ENCODE peak calls at places on chromosomes 11 and 22, in ten cellular contexts. One of them, this sample, is unnamed.

GRCh38 chr11:35619030-35619753 is 932 bp downstream of the FJX1 start:
- DNase-seq in NCI-H146: peak
- DNase-seq in naive thymus-derived CD4-positive, alpha-beta T cell: peak
- DNase-seq in G401: peak
- DNase-seq in HepG2: no peak
- DNase-seq in CD8-positive, alpha-beta memory T cell: no peak
- DNase-seq in activated gamma-delta T cell treated with anti-CD3 and anti-CD28 coated beads, Interleukin-2, amount 50 U/mL, for 16 hours: no peak
- DNase-seq in activated T-helper 1 cell treated with Interleukin-2 at 50 U/mL for 16 hours: no peak
- DNase-seq in kidney tubule cell: peak
- DNase-seq in stimulated activated CD4-positive, alpha-beta T cell treated with anti-CD3 and anti-CD28 coated beads, Interleukin-4, amount 100 ng/mL, for 24 hours: peak
- DNase-seq in this sample: no peak

GRCh38 chr22:39825661-39826102 is 67.9 kb downstream of the ENTHD1 start:
- DNase-seq in NCI-H146: no peak
- DNase-seq in naive thymus-derived CD4-positive, alpha-beta T cell: no peak
- DNase-seq in G401: no peak
- DNase-seq in HepG2: no peak
- DNase-seq in CD8-positive, alpha-beta memory T cell: no peak
- DNase-seq in activated gamma-delta T cell treated with anti-CD3 and anti-CD28 coated beads, Interleukin-2, amount 50 U/mL, for 16 hours: no peak
- DNase-seq in activated T-helper 1 cell treated with Interleukin-2 at 50 U/mL for 16 hours: no peak
- DNase-seq in kidney tubule cell: no peak
- DNase-seq in stimulated activated CD4-positive, alpha-beta T cell treated with anti-CD3 and anti-CD28 coated beads, Interleukin-4, amount 100 ng/mL, for 24 hours: no peak
- DNase-seq in this sample: no peak

GRCh38 chr11:92129811-92130210 is 94.8 kb upstream of the FAT3 start:
- DNase-seq in NCI-H146: no peak
- DNase-seq in naive thymus-derived CD4-positive, alpha-beta T cell: no peak
- DNase-seq in G401: no peak
- DNase-seq in HepG2: peak
- DNase-seq in CD8-positive, alpha-beta memory T cell: no peak
- DNase-seq in activated gamma-delta T cell treated with anti-CD3 and anti-CD28 coated beads, Interleukin-2, amount 50 U/mL, for 16 hours: no peak
- DNase-seq in activated T-helper 1 cell treated with Interleukin-2 at 50 U/mL for 16 hours: no peak
- DNase-seq in kidney tubule cell: no peak
- DNase-seq in stimulated activated CD4-positive, alpha-beta T cell treated with anti-CD3 and anti-CD28 coated beads, Interleukin-4, amount 100 ng/mL, for 24 hours: no peak
- DNase-seq in this sample: no peak

GRCh38 chr22:40401532-40401931 is 31.1 kb downstream of the SGSM3 start:
- DNase-seq in NCI-H146: no peak
- DNase-seq in naive thymus-derived CD4-positive, alpha-beta T cell: no peak
- DNase-seq in G401: no peak
- DNase-seq in HepG2: no peak
- DNase-seq in CD8-positive, alpha-beta memory T cell: peak
- DNase-seq in activated gamma-delta T cell treated with anti-CD3 and anti-CD28 coated beads, Interleukin-2, amount 50 U/mL, for 16 hours: peak
- DNase-seq in activated T-helper 1 cell treated with Interleukin-2 at 50 U/mL for 16 hours: peak
- DNase-seq in kidney tubule cell: no peak
- DNase-seq in stimulated activated CD4-positive, alpha-beta T cell treated with anti-CD3 and anti-CD28 coated beads, Interleukin-4, amount 100 ng/mL, for 24 hours: peak
- DNase-seq in this sample: no peak

GRCh38 chr11:1549355-1550330 is 22.4 kb downstream of the DUSP8 start:
- DNase-seq in NCI-H146: peak
- DNase-seq in naive thymus-derived CD4-positive, alpha-beta T cell: no peak
- DNase-seq in G401: no peak
- DNase-seq in HepG2: peak
- DNase-seq in CD8-positive, alpha-beta memory T cell: no peak
- DNase-seq in activated gamma-delta T cell treated with anti-CD3 and anti-CD28 coated beads, Interleukin-2, amount 50 U/mL, for 16 hours: no peak
- DNase-seq in activated T-helper 1 cell treated with Interleukin-2 at 50 U/mL for 16 hours: no peak
- DNase-seq in kidney tubule cell: no peak
- DNase-seq in stimulated activated CD4-positive, alpha-beta T cell treated with anti-CD3 and anti-CD28 coated beads, Interleukin-4, amount 100 ng/mL, for 24 hours: no peak
- DNase-seq in this sample: no peak

GRCh38 chr22:45645526-45646414 is 25.9 kb upstream of the ATXN10 start:
- DNase-seq in NCI-H146: peak
- DNase-seq in naive thymus-derived CD4-positive, alpha-beta T cell: peak
- DNase-seq in G401: peak
- DNase-seq in HepG2: no peak
- DNase-seq in CD8-positive, alpha-beta memory T cell: peak
- DNase-seq in activated gamma-delta T cell treated with anti-CD3 and anti-CD28 coated beads, Interleukin-2, amount 50 U/mL, for 16 hours: peak
- DNase-seq in activated T-helper 1 cell treated with Interleukin-2 at 50 U/mL for 16 hours: peak
- DNase-seq in kidney tubule cell: peak
- DNase-seq in stimulated activated CD4-positive, alpha-beta T cell treated with anti-CD3 and anti-CD28 coated beads, Interleukin-4, amount 100 ng/mL, for 24 hours: peak
- DNase-seq in this sample: no peak

GRCh38 chr11:17852246-17852645 is 117.7 kb downstream of the KCNC1 start:
- DNase-seq in NCI-H146: no peak
- DNase-seq in naive thymus-derived CD4-positive, alpha-beta T cell: no peak
- DNase-seq in G401: no peak
- DNase-seq in HepG2: no peak
- DNase-seq in CD8-positive, alpha-beta memory T cell: no peak
- DNase-seq in activated gamma-delta T cell treated with anti-CD3 and anti-CD28 coated beads, Interleukin-2, amount 50 U/mL, for 16 hours: no peak
- DNase-seq in activated T-helper 1 cell treated with Interleukin-2 at 50 U/mL for 16 hours: no peak
- DNase-seq in kidney tubule cell: peak
- DNase-seq in stimulated activated CD4-positive, alpha-beta T cell treated with anti-CD3 and anti-CD28 coated beads, Interleukin-4, amount 100 ng/mL, for 24 hours: no peak
- DNase-seq in this sample: peak

GRCh38 chr22:22424956-22425355 is 83.6 kb downstream of the ZNF280B start:
- DNase-seq in NCI-H146: no peak
- DNase-seq in naive thymus-derived CD4-positive, alpha-beta T cell: no peak
- DNase-seq in G401: no peak
- DNase-seq in HepG2: no peak
- DNase-seq in CD8-positive, alpha-beta memory T cell: no peak
- DNase-seq in activated gamma-delta T cell treated with anti-CD3 and anti-CD28 coated beads, Interleukin-2, amount 50 U/mL, for 16 hours: no peak
- DNase-seq in activated T-helper 1 cell treated with Interleukin-2 at 50 U/mL for 16 hours: no peak
- DNase-seq in kidney tubule cell: no peak
- DNase-seq in stimulated activated CD4-positive, alpha-beta T cell treated with anti-CD3 and anti-CD28 coated beads, Interleukin-4, amount 100 ng/mL, for 24 hours: no peak
- DNase-seq in this sample: no peak

GRCh38 chr11:23789938-23790371 is 706.9 kb upstream of the LUZP2 start:
- DNase-seq in NCI-H146: no peak
- DNase-seq in naive thymus-derived CD4-positive, alpha-beta T cell: no peak
- DNase-seq in G401: no peak
- DNase-seq in HepG2: no peak
- DNase-seq in CD8-positive, alpha-beta memory T cell: no peak
- DNase-seq in activated gamma-delta T cell treated with anti-CD3 and anti-CD28 coated beads, Interleukin-2, amount 50 U/mL, for 16 hours: no peak
- DNase-seq in activated T-helper 1 cell treated with Interleukin-2 at 50 U/mL for 16 hours: no peak
- DNase-seq in kidney tubule cell: peak
- DNase-seq in stimulated activated CD4-positive, alpha-beta T cell treated with anti-CD3 and anti-CD28 coated beads, Interleukin-4, amount 100 ng/mL, for 24 hours: no peak
- DNase-seq in this sample: peak

GRCh38 chr11:123426766-123427165 is 3.3 kb upstream of the GRAMD1B start:
- DNase-seq in NCI-H146: no peak
- DNase-seq in naive thymus-derived CD4-positive, alpha-beta T cell: no peak
- DNase-seq in G401: no peak
- DNase-seq in HepG2: no peak
- DNase-seq in CD8-positive, alpha-beta memory T cell: no peak
- DNase-seq in activated gamma-delta T cell treated with anti-CD3 and anti-CD28 coated beads, Interleukin-2, amount 50 U/mL, for 16 hours: no peak
- DNase-seq in activated T-helper 1 cell treated with Interleukin-2 at 50 U/mL for 16 hours: no peak
- DNase-seq in kidney tubule cell: no peak
- DNase-seq in stimulated activated CD4-positive, alpha-beta T cell treated with anti-CD3 and anti-CD28 coated beads, Interleukin-4, amount 100 ng/mL, for 24 hours: no peak
- DNase-seq in this sample: no peak

GRCh38 chr11:32052218-32052617 is 38.7 kb upstream of the RCN1 start:
- DNase-seq in NCI-H146: peak
- DNase-seq in naive thymus-derived CD4-positive, alpha-beta T cell: peak
- DNase-seq in G401: peak
- DNase-seq in HepG2: peak
- DNase-seq in CD8-positive, alpha-beta memory T cell: peak
- DNase-seq in activated gamma-delta T cell treated with anti-CD3 and anti-CD28 coated beads, Interleukin-2, amount 50 U/mL, for 16 hours: peak
- DNase-seq in activated T-helper 1 cell treated with Interleukin-2 at 50 U/mL for 16 hours: peak
- DNase-seq in kidney tubule cell: peak
- DNase-seq in stimulated activated CD4-positive, alpha-beta T cell treated with anti-CD3 and anti-CD28 coated beads, Interleukin-4, amount 100 ng/mL, for 24 hours: peak
- DNase-seq in this sample: peak

GRCh38 chr11:16603890-16604783 is 134.3 kb upstream of the C11orf58 start:
- DNase-seq in NCI-H146: peak
- DNase-seq in naive thymus-derived CD4-positive, alpha-beta T cell: no peak
- DNase-seq in G401: no peak
- DNase-seq in HepG2: no peak
- DNase-seq in CD8-positive, alpha-beta memory T cell: no peak
- DNase-seq in activated gamma-delta T cell treated with anti-CD3 and anti-CD28 coated beads, Interleukin-2, amount 50 U/mL, for 16 hours: no peak
- DNase-seq in activated T-helper 1 cell treated with Interleukin-2 at 50 U/mL for 16 hours: no peak
- DNase-seq in kidney tubule cell: peak
- DNase-seq in stimulated activated CD4-positive, alpha-beta T cell treated with anti-CD3 and anti-CD28 coated beads, Interleukin-4, amount 100 ng/mL, for 24 hours: no peak
- DNase-seq in this sample: peak

GRCh38 chr11:1195690-1196515 is 27.0 kb upstream of the MUC5B start:
- DNase-seq in NCI-H146: no peak
- DNase-seq in naive thymus-derived CD4-positive, alpha-beta T cell: no peak
- DNase-seq in G401: no peak
- DNase-seq in HepG2: no peak
- DNase-seq in CD8-positive, alpha-beta memory T cell: no peak
- DNase-seq in activated gamma-delta T cell treated with anti-CD3 and anti-CD28 coated beads, Interleukin-2, amount 50 U/mL, for 16 hours: no peak
- DNase-seq in activated T-helper 1 cell treated with Interleukin-2 at 50 U/mL for 16 hours: no peak
- DNase-seq in kidney tubule cell: no peak
- DNase-seq in stimulated activated CD4-positive, alpha-beta T cell treated with anti-CD3 and anti-CD28 coated beads, Interleukin-4, amount 100 ng/mL, for 24 hours: no peak
- DNase-seq in this sample: no peak

GRCh38 chr11:37712246-37712645 is 1114.2 kb upstream of the RAG2 start:
- DNase-seq in NCI-H146: peak
- DNase-seq in naive thymus-derived CD4-positive, alpha-beta T cell: no peak
- DNase-seq in G401: no peak
- DNase-seq in HepG2: no peak
- DNase-seq in CD8-positive, alpha-beta memory T cell: no peak
- DNase-seq in activated gamma-delta T cell treated with anti-CD3 and anti-CD28 coated beads, Interleukin-2, amount 50 U/mL, for 16 hours: no peak
- DNase-seq in activated T-helper 1 cell treated with Interleukin-2 at 50 U/mL for 16 hours: no peak
- DNase-seq in kidney tubule cell: peak
- DNase-seq in stimulated activated CD4-positive, alpha-beta T cell treated with anti-CD3 and anti-CD28 coated beads, Interleukin-4, amount 100 ng/mL, for 24 hours: no peak
- DNase-seq in this sample: no peak

GRCh38 chr22:44143117-44143495 is 37.6 kb upstream of the PARVG start:
- DNase-seq in NCI-H146: no peak
- DNase-seq in naive thymus-derived CD4-positive, alpha-beta T cell: no peak
- DNase-seq in G401: no peak
- DNase-seq in HepG2: no peak
- DNase-seq in CD8-positive, alpha-beta memory T cell: no peak
- DNase-seq in activated gamma-delta T cell treated with anti-CD3 and anti-CD28 coated beads, Interleukin-2, amount 50 U/mL, for 16 hours: no peak
- DNase-seq in activated T-helper 1 cell treated with Interleukin-2 at 50 U/mL for 16 hours: no peak
- DNase-seq in kidney tubule cell: no peak
- DNase-seq in stimulated activated CD4-positive, alpha-beta T cell treated with anti-CD3 and anti-CD28 coated beads, Interleukin-4, amount 100 ng/mL, for 24 hours: no peak
- DNase-seq in this sample: no peak

GRCh38 chr11:8336356-8337114 is 72.9 kb upstream of the LMO1 start:
- DNase-seq in NCI-H146: no peak
- DNase-seq in naive thymus-derived CD4-positive, alpha-beta T cell: no peak
- DNase-seq in G401: no peak
- DNase-seq in HepG2: no peak
- DNase-seq in CD8-positive, alpha-beta memory T cell: no peak
- DNase-seq in activated gamma-delta T cell treated with anti-CD3 and anti-CD28 coated beads, Interleukin-2, amount 50 U/mL, for 16 hours: no peak
- DNase-seq in activated T-helper 1 cell treated with Interleukin-2 at 50 U/mL for 16 hours: no peak
- DNase-seq in kidney tubule cell: no peak
- DNase-seq in stimulated activated CD4-positive, alpha-beta T cell treated with anti-CD3 and anti-CD28 coated beads, Interleukin-4, amount 100 ng/mL, for 24 hours: no peak
- DNase-seq in this sample: no peak

GRCh38 chr11:119323532-119324033 is 6.7 kb upstream of the MCAM start:
- DNase-seq in NCI-H146: peak
- DNase-seq in naive thymus-derived CD4-positive, alpha-beta T cell: peak
- DNase-seq in G401: peak
- DNase-seq in HepG2: peak
- DNase-seq in CD8-positive, alpha-beta memory T cell: peak
- DNase-seq in activated gamma-delta T cell treated with anti-CD3 and anti-CD28 coated beads, Interleukin-2, amount 50 U/mL, for 16 hours: peak
- DNase-seq in activated T-helper 1 cell treated with Interleukin-2 at 50 U/mL for 16 hours: peak
- DNase-seq in kidney tubule cell: peak
- DNase-seq in stimulated activated CD4-positive, alpha-beta T cell treated with anti-CD3 and anti-CD28 coated beads, Interleukin-4, amount 100 ng/mL, for 24 hours: peak
- DNase-seq in this sample: peak

GRCh38 chr11:65427691-65428577 is 5.3 kb downstream of the NEAT1 start:
- DNase-seq in NCI-H146: no peak
- DNase-seq in naive thymus-derived CD4-positive, alpha-beta T cell: peak
- DNase-seq in G401: peak
- DNase-seq in HepG2: no peak
- DNase-seq in CD8-positive, alpha-beta memory T cell: no peak
- DNase-seq in activated gamma-delta T cell treated with anti-CD3 and anti-CD28 coated beads, Interleukin-2, amount 50 U/mL, for 16 hours: no peak
- DNase-seq in activated T-helper 1 cell treated with Interleukin-2 at 50 U/mL for 16 hours: no peak
- DNase-seq in kidney tubule cell: peak
- DNase-seq in stimulated activated CD4-positive, alpha-beta T cell treated with anti-CD3 and anti-CD28 coated beads, Interleukin-4, amount 100 ng/mL, for 24 hours: peak
- DNase-seq in this sample: peak

GRCh38 chr11:127217941-127218615 is 217.5 kb upstream of the KIRREL3 start:
- DNase-seq in NCI-H146: no peak
- DNase-seq in naive thymus-derived CD4-positive, alpha-beta T cell: no peak
- DNase-seq in G401: no peak
- DNase-seq in HepG2: no peak
- DNase-seq in CD8-positive, alpha-beta memory T cell: no peak
- DNase-seq in activated gamma-delta T cell treated with anti-CD3 and anti-CD28 coated beads, Interleukin-2, amount 50 U/mL, for 16 hours: no peak
- DNase-seq in activated T-helper 1 cell treated with Interleukin-2 at 50 U/mL for 16 hours: no peak
- DNase-seq in kidney tubule cell: no peak
- DNase-seq in stimulated activated CD4-positive, alpha-beta T cell treated with anti-CD3 and anti-CD28 coated beads, Interleukin-4, amount 100 ng/mL, for 24 hours: no peak
- DNase-seq in this sample: no peak

GRCh38 chr22:36546092-36546804 is 17.3 kb upstream of the EIF3D start:
- DNase-seq in NCI-H146: peak
- DNase-seq in naive thymus-derived CD4-positive, alpha-beta T cell: no peak
- DNase-seq in G401: peak
- DNase-seq in HepG2: peak
- DNase-seq in CD8-positive, alpha-beta memory T cell: no peak
- DNase-seq in activated gamma-delta T cell treated with anti-CD3 and anti-CD28 coated beads, Interleukin-2, amount 50 U/mL, for 16 hours: no peak
- DNase-seq in activated T-helper 1 cell treated with Interleukin-2 at 50 U/mL for 16 hours: no peak
- DNase-seq in kidney tubule cell: peak
- DNase-seq in stimulated activated CD4-positive, alpha-beta T cell treated with anti-CD3 and anti-CD28 coated beads, Interleukin-4, amount 100 ng/mL, for 24 hours: peak
- DNase-seq in this sample: peak

GRCh38 chr22:46833228-46833627 is 70.8 kb downstream of the TBC1D22A start:
- DNase-seq in NCI-H146: no peak
- DNase-seq in naive thymus-derived CD4-positive, alpha-beta T cell: no peak
- DNase-seq in G401: peak
- DNase-seq in HepG2: peak
- DNase-seq in CD8-positive, alpha-beta memory T cell: no peak
- DNase-seq in activated gamma-delta T cell treated with anti-CD3 and anti-CD28 coated beads, Interleukin-2, amount 50 U/mL, for 16 hours: no peak
- DNase-seq in activated T-helper 1 cell treated with Interleukin-2 at 50 U/mL for 16 hours: no peak
- DNase-seq in kidney tubule cell: peak
- DNase-seq in stimulated activated CD4-positive, alpha-beta T cell treated with anti-CD3 and anti-CD28 coated beads, Interleukin-4, amount 100 ng/mL, for 24 hours: no peak
- DNase-seq in this sample: peak

This sample was measured in renal cortical epithelial cell.